ENCODE peak calls at places on chromosomes 3 and 15, in six cellular contexts. One of them, this sample, is unnamed.

GRCh38 chr3:170228093-170228766 is 6.0 kb downstream of the PRKCI start:
- DNase-seq in right atrium auricular region: no peak
- DNase-seq in PC-9: peak; percentile 57
- DNase-seq in psoas muscle: no peak
- DNase-seq in OCI-LY7: no peak
- DNase-seq in right cardiac atrium: no peak
- DNase-seq in this sample: no peak

GRCh38 chr3:171840831-171841619 is 2.1 kb upstream of the TMEM212 start:
- DNase-seq in PC-9: no peak
- DNase-seq in psoas muscle: no peak
- DNase-seq in right cardiac atrium: no peak
- DNase-seq in OCI-LY7: no peak
- DNase-seq in right atrium auricular region: no peak
- DNase-seq in this sample: no peak

GRCh38 chr3:141963301-141963700 is 86.9 kb downstream of the ATP1B3 start:
- DNase-seq in PC-9: no peak
- DNase-seq in OCI-LY7: no peak
- DNase-seq in psoas muscle: no peak
- DNase-seq in right atrium auricular region: peak; percentile 26
- DNase-seq in right cardiac atrium: no peak
- DNase-seq in this sample: no peak

GRCh38 chr15:31367730-31368344 is 41.2 kb downstream of the KLF13 start:
- DNase-seq in PC-9: no peak
- DNase-seq in OCI-LY7: peak; percentile 61
- DNase-seq in psoas muscle: no peak
- DNase-seq in right atrium auricular region: no peak
- DNase-seq in right cardiac atrium: no peak
- DNase-seq in this sample: peak; percentile 50

GRCh38 chr3:152210697-152211096 is 58.0 kb upstream of the MBNL1 start:
- DNase-seq in right cardiac atrium: no peak
- DNase-seq in PC-9: no peak
- DNase-seq in psoas muscle: no peak
- DNase-seq in right atrium auricular region: no peak
- DNase-seq in OCI-LY7: no peak
- DNase-seq in this sample: no peak

GRCh38 chr15:63803106-63803886 is 30.5 kb downstream of the HERC1 start:
- DNase-seq in psoas muscle: no peak
- DNase-seq in right atrium auricular region: no peak
- DNase-seq in OCI-LY7: no peak
- DNase-seq in PC-9: no peak
- DNase-seq in right cardiac atrium: no peak
- DNase-seq in this sample: no peak

GRCh38 chr3:4824948-4825325 is 154.3 kb upstream of the BHLHE40 start:
- DNase-seq in OCI-LY7: no peak
- DNase-seq in right cardiac atrium: no peak
- DNase-seq in PC-9: peak; percentile 50
- DNase-seq in psoas muscle: no peak
- DNase-seq in right atrium auricular region: no peak
- DNase-seq in this sample: no peak

GRCh38 chr3:169813757-169814517 is 1.2 kb upstream of the LRRC34 start:
- DNase-seq in OCI-LY7: peak; percentile 91
- DNase-seq in right atrium auricular region: no peak
- DNase-seq in PC-9: peak; percentile 75
- DNase-seq in right cardiac atrium: no peak
- DNase-seq in psoas muscle: no peak
- DNase-seq in this sample: peak; percentile 65

GRCh38 chr3:64063982-64064438 is 40.7 kb upstream of the PSMD6 start:
- DNase-seq in psoas muscle: no peak
- DNase-seq in right cardiac atrium: no peak
- DNase-seq in PC-9: no peak
- DNase-seq in right atrium auricular region: no peak
- DNase-seq in OCI-LY7: no peak
- DNase-seq in this sample: no peak

GRCh38 chr3:10116928-10117327 is 1.5 kb downstream of the BRK1 start:
- DNase-seq in psoas muscle: no peak
- DNase-seq in OCI-LY7: no peak
- DNase-seq in right cardiac atrium: no peak
- DNase-seq in PC-9: no peak
- DNase-seq in right atrium auricular region: no peak
- DNase-seq in this sample: no peak

GRCh38 chr15:64763874-64764273 is 11.5 kb downstream of the RBPMS2 start:
- DNase-seq in PC-9: no peak
- DNase-seq in right cardiac atrium: no peak
- DNase-seq in psoas muscle: no peak
- DNase-seq in right atrium auricular region: no peak
- DNase-seq in OCI-LY7: no peak
- DNase-seq in this sample: no peak

GRCh38 chr3:169458752-169459151 is 204.8 kb downstream of the MECOM start:
- DNase-seq in right atrium auricular region: no peak
- DNase-seq in psoas muscle: no peak
- DNase-seq in OCI-LY7: no peak
- DNase-seq in PC-9: no peak
- DNase-seq in right cardiac atrium: no peak
- DNase-seq in this sample: no peak

GRCh38 chr3:139534992-139535879 is 4.3 kb downstream of the RBP1 start:
- DNase-seq in right cardiac atrium: peak; percentile 89
- DNase-seq in right atrium auricular region: peak; percentile 91
- DNase-seq in OCI-LY7: no peak
- DNase-seq in psoas muscle: peak; percentile 61
- DNase-seq in PC-9: peak; percentile 75
- DNase-seq in this sample: no peak

GRCh38 chr3:105304487-105304886 is 62.2 kb upstream of the ALCAM start:
- DNase-seq in right cardiac atrium: no peak
- DNase-seq in PC-9: no peak
- DNase-seq in right atrium auricular region: no peak
- DNase-seq in psoas muscle: no peak
- DNase-seq in OCI-LY7: no peak
- DNase-seq in this sample: no peak

GRCh38 chr15:93144477-93145270 is 55.7 kb upstream of the RGMA start:
- DNase-seq in OCI-LY7: no peak
- DNase-seq in right atrium auricular region: no peak
- DNase-seq in PC-9: no peak
- DNase-seq in right cardiac atrium: no peak
- DNase-seq in psoas muscle: no peak
- DNase-seq in this sample: no peak

GRCh38 chr15:72947709-72948108 is 104.6 kb upstream of the NEO1 start:
- DNase-seq in PC-9: no peak
- DNase-seq in psoas muscle: no peak
- DNase-seq in right atrium auricular region: no peak
- DNase-seq in right cardiac atrium: no peak
- DNase-seq in OCI-LY7: no peak
- DNase-seq in this sample: no peak

GRCh38 chr15:90320885-90321278 is 31.2 kb upstream of the ZNF774 start:
- DNase-seq in right cardiac atrium: no peak
- DNase-seq in PC-9: no peak
- DNase-seq in right atrium auricular region: no peak
- DNase-seq in psoas muscle: no peak
- DNase-seq in OCI-LY7: no peak
- DNase-seq in this sample: no peak

GRCh38 chr3:12187448-12188327 is 29.0 kb upstream of the TIMP4 start:
- DNase-seq in OCI-LY7: no peak
- DNase-seq in PC-9: peak; percentile 23
- DNase-seq in right cardiac atrium: peak; percentile 50
- DNase-seq in psoas muscle: no peak
- DNase-seq in right atrium auricular region: no peak
- DNase-seq in this sample: peak; percentile 60

GRCh38 chr3:174957581-174958001 is 98.5 kb downstream of the NAALADL2 start:
- DNase-seq in OCI-LY7: no peak
- DNase-seq in right cardiac atrium: no peak
- DNase-seq in psoas muscle: no peak
- DNase-seq in PC-9: no peak
- DNase-seq in right atrium auricular region: no peak
- DNase-seq in this sample: no peak

GRCh38 chr3:9123849-9124248 is 125.6 kb downstream of the SRGAP3 start:
- DNase-seq in psoas muscle: no peak
- DNase-seq in PC-9: no peak
- DNase-seq in right atrium auricular region: no peak
- DNase-seq in right cardiac atrium: no peak
- DNase-seq in OCI-LY7: no peak
- DNase-seq in this sample: no peak

DNA sequence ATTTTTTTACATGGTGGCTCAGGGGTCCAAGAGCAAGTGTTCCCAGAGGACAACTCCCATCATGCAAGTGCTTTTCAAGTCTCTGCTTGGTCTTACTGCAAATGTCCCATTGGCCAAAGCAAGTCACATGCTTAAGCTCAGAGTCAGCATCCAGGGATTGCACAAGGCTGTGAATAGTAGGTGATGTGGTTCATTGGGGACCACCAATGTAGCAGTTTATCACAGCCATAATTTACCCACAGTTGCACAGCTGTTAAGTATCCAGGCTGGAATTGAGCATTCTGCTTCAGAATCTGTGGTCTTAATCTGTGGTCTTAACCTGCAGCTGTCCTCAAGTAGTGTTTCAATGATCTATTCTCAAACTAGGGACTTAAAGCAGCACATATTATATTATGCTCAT is 71.4 kb upstream of the PLCL2 start:
- DNase-seq in right cardiac atrium: no peak
- DNase-seq in right atrium auricular region: no peak
- DNase-seq in PC-9: no peak
- DNase-seq in OCI-LY7: no peak
- DNase-seq in psoas muscle: no peak
- DNase-seq in this sample: no peak
- H3K4me3 ChIP-seq in right cardiac atrium: no peak overlapping the region
- H3K4me3 ChIP-seq in right atrium auricular region: no peak overlapping the region
- H3K4me3 ChIP-seq in PC-9: no peak overlapping the region
- H3K4me3 ChIP-seq in OCI-LY7: no peak overlapping the region
- H3K4me3 ChIP-seq in psoas muscle: no peak overlapping the region
- H3K4me3 ChIP-seq in this sample: no peak overlapping the region

GRCh38 chr3:131353016-131353877 is 28.3 kb upstream of the NUDT16 start:
- DNase-seq in OCI-LY7: peak; percentile 7
- DNase-seq in right cardiac atrium: no peak
- DNase-seq in PC-9: no peak
- DNase-seq in right atrium auricular region: no peak
- DNase-seq in psoas muscle: no peak
- DNase-seq in this sample: no peak
- H3K27ac ChIP-seq in OCI-LY7: no peak overlapping the region
- H3K27ac ChIP-seq in right cardiac atrium: peak overlapping the region; percentile 64
- H3K27ac ChIP-seq in PC-9: peak overlapping the region; percentile 42
- H3K27ac ChIP-seq in right atrium auricular region: no peak overlapping the region
- H3K27ac ChIP-seq in psoas muscle: peak overlapping the region; percentile 14
- H3K27ac ChIP-seq in this sample: no peak overlapping the region

DNA sequence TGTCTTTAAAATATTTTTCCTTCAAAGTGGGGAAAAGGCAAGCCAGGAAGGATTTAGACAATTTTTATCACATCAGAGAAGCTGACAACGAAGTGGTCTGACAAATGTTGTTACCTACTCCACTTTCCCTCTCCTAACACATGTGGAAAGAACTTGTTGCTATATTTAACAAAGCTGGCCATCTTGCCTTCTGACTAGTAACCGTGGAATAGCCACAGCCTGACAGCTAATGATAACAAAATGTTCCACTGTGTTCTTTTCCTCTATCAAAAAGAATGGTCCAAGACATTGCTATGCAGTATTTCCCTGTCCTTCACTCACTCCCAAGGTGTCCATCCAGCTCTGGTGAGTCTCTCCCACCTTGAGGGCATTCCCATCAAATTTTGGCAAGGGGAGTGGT is 481.4 kb upstream of the THBS1 start:
- DNase-seq in right cardiac atrium: no peak
- DNase-seq in PC-9: no peak
- DNase-seq in OCI-LY7: no peak
- DNase-seq in psoas muscle: no peak
- DNase-seq in right atrium auricular region: no peak
- DNase-seq in this sample: no peak
- H3K4me3 ChIP-seq in right cardiac atrium: no peak overlapping the region
- H3K4me3 ChIP-seq in PC-9: no peak overlapping the region
- H3K4me3 ChIP-seq in OCI-LY7: no peak overlapping the region
- H3K4me3 ChIP-seq in psoas muscle: no peak overlapping the region
- H3K4me3 ChIP-seq in right atrium auricular region: no peak overlapping the region
- H3K4me3 ChIP-seq in this sample: no peak overlapping the region

GRCh38 chr3:42149537-42150426 is 58.6 kb downstream of the TRAK1 start:
- DNase-seq in right atrium auricular region: no peak
- DNase-seq in right cardiac atrium: no peak
- DNase-seq in PC-9: peak; percentile 91
- DNase-seq in OCI-LY7: no peak
- DNase-seq in psoas muscle: no peak
- DNase-seq in this sample: peak; percentile 85
- H3K27ac ChIP-seq in right atrium auricular region: no peak overlapping the region
- H3K27ac ChIP-seq in right cardiac atrium: no peak overlapping the region
- H3K27ac ChIP-seq in PC-9: peak overlapping the region; percentile 82
- H3K27ac ChIP-seq in OCI-LY7: no peak overlapping the region
- H3K27ac ChIP-seq in psoas muscle: no peak overlapping the region
- H3K27ac ChIP-seq in this sample: no peak overlapping the region